ENCODE peak calls at places on chromosomes 3 and 15, in seven cellular contexts. O is CD8-positive, alpha-beta T cell; P is WERI-Rb-1; N is GM23338; G is ascending aorta; D is mammary epithelial cell; W is OCI-LY7. U is an unnamed sample.

GRCh38 chr15:89971592-89971997 is 29.5 kb upstream of the ZNF710 start:
- DNase-seq in D (peak), P (peak), G (no peak), N (peak), O (peak), W (peak), U (peak)

GRCh38 chr15:25947336-25948080 is 84.4 kb upstream of the ATP10A start:
- DNase-seq in G (no peak), O (no peak), P (peak), N (peak), W (peak), D (no peak), U (no peak)

GRCh38 chr3:20310629-20311028 is 124.6 kb upstream of the SGO1 start:
- DNase-seq in D (no peak), N (no peak), W (no peak), O (no peak), P (no peak), G (peak), U (no peak)

GRCh38 chr3:156788846-156789245 is 37.3 kb upstream of the LEKR1 start:
- DNase-seq in D (no peak), O (no peak), P (no peak), W (no peak), N (no peak), G (no peak), U (no peak)

GRCh38 chr3:11575964-11576363 is 67.8 kb downstream of the VGLL4 start:
- DNase-seq in D (no peak), W (no peak), O (no peak), P (no peak), G (no peak), N (no peak), U (no peak)

GRCh38 chr3:107367353-107367752 is 9.9 kb upstream of the CCDC54 start:
- DNase-seq in P (no peak), N (peak), O (no peak), G (no peak), W (peak), D (peak), U (peak)

GRCh38 chr3:49712631-49713317 is 6.7 kb downstream of the AMIGO3 start:
- DNase-seq in W (no peak), O (no peak), D (no peak), N (peak), P (no peak), G (no peak), U (no peak)

GRCh38 chr3:18444597-18445420 is 19.7 kb upstream of the SATB1 start:
- DNase-seq in W (peak), D (peak), P (peak), N (peak), O (peak), G (peak), U (peak)

GRCh38 chr3:190175490-190175889 is 54.8 kb upstream of the P3H2 start:
- DNase-seq in G (no peak), D (peak), N (no peak), P (no peak), W (no peak), O (no peak), U (peak)

GRCh38 chr3:142417302-142417701 is 30.5 kb downstream of the XRN1 start:
- DNase-seq in G (no peak), P (no peak), O (no peak), W (no peak), D (no peak), N (no peak), U (no peak)

GRCh38 chr15:35736150-35736549 is 190.2 kb upstream of the DPH6 start:
- DNase-seq in D (no peak), O (no peak), P (no peak), W (no peak), G (no peak), N (no peak), U (peak)

GRCh38 chr3:53194218-53195065 is 33.4 kb downstream of the PRKCD start:
- DNase-seq in D (no peak), W (no peak), N (peak), P (no peak), O (no peak), G (peak), U (peak)

GRCh38 chr15:89822951-89823701 is 8.5 kb upstream of the ANPEP start:
- DNase-seq in O (no peak), G (no peak), N (no peak), P (no peak), D (peak), W (no peak), U (peak)

GRCh38 chr15:65286069-65286703 is 497 bp downstream of the PARP16 start:
- DNase-seq in G (peak), P (no peak), O (no peak), D (peak), W (peak), N (peak), U (peak)

GRCh38 chr15:48447657-48448056 is 116.4 kb downstream of the DUT start:
- DNase-seq in W (no peak), O (no peak), N (no peak), P (no peak), D (peak), G (no peak), U (peak)

GRCh38 chr3:172135185-172135584 is 95.8 kb downstream of the FNDC3B start:
- DNase-seq in W (no peak), P (no peak), N (no peak), G (no peak), D (no peak), O (no peak), U (no peak)

GRCh38 chr3:197354195-197355059 is 56.0 kb upstream of the DLG1 start:
- DNase-seq in N (no peak), W (peak), P (peak), O (no peak), D (no peak), G (no peak), U (no peak)

GRCh38 chr3:13229291-13229949 is 156.2 kb upstream of the IQSEC1 start:
- DNase-seq in D (peak), P (peak), O (no peak), N (peak), W (peak), G (no peak), U (peak)

GRCh38 chr3:117523407-117523806 is 813.8 kb downstream of the TUSC7 start:
- DNase-seq in O (no peak), P (no peak), W (no peak), G (no peak), N (peak), D (no peak), U (no peak)

GRCh38 chr3:160099855-160100254 is 111.2 kb downstream of the IL12A start:
- DNase-seq in W (no peak), P (no peak), N (no peak), D (no peak), G (no peak), O (no peak), U (no peak)

GRCh38 chr3:23253214-23253613 is 50.1 kb downstream of the UBE2E2 start:
- DNase-seq in W (no peak), D (peak), P (no peak), O (no peak), N (no peak), G (no peak), U (no peak)

GRCh38 chr3:83601704-83602103 is 1357.1 kb upstream of the CADM2 start:
- DNase-seq in N (no peak), O (no peak), D (no peak), P (no peak), G (no peak), W (no peak), U (no peak)

GRCh38 chr15:59224474-59224873 is 17.8 kb downstream of the LDHAL6B start:
- DNase-seq in W (no peak), O (no peak), N (no peak), G (no peak), P (no peak), D (no peak), U (no peak)

GRCh38 chr3:184037816-184038215 is 6.3 kb downstream of the HTR3D start:
- DNase-seq in P (no peak), W (no peak), O (no peak), N (peak), G (no peak), D (no peak), U (no peak)

GRCh38 chr3:77071806-77072205 is 31.9 kb downstream of the ROBO2 start:
- DNase-seq in P (no peak), G (no peak), D (no peak), W (no peak), O (no peak), N (peak), U (no peak)

GRCh38 chr3:171801738-171802600 is 8.3 kb downstream of the PLD1 start:
- DNase-seq in G (no peak), O (no peak), W (no peak), P (no peak), D (peak), N (no peak), U (peak)

DNA sequence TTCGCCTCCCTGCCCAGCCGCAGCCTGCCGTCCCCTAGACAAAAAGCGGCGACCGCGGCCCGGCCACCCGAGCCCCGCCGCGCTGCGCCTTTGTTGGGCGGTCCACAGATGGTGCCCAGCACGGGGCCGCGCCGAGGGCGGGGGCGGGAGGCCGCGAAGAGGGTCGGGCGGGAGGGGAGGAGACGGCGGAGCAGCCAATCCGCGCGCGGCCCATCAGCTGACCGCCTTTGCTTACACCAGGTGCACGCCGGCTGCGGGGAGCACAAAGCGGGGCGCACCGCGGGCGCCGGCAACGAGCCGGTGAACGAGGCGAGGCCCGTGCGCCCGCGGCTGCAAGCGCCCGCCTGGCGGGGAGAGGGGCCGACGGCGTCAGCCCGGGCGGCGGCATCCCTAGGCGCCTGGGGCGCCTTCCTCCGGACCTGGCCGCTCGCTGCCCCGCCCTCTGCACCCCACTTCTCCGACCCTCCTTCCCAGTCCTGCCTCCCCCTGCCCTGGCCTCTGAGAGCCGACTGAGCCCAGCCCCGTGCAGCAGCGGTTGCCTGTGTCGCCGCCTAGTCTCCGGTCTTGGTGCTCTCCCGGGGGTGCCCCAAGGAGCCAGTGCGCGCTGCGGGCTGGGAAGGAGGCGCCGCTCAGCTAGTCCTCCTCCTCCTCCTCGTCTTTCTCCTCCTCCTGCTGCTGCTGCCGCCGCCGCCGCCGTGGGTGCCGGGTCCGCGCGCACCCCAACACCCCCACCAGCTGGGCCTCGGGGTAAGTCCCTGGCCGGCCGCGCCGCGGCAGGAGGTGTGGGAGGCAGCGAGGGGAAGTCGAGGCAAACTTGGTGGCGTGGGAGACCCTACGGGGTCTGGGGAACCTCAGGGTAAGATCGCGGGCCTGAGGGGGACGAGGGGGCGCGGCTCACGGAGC is at the start of gene LRRN1:
- DNase-seq in W (no peak), N (peak), G (peak), D (peak), O (peak), P (peak), U (peak)
- TF ChIP-seq CTCF in W (no peak), N (no peak), G (no peak), D (no peak), O (no peak), P (no peak), U (no peak)

DNA sequence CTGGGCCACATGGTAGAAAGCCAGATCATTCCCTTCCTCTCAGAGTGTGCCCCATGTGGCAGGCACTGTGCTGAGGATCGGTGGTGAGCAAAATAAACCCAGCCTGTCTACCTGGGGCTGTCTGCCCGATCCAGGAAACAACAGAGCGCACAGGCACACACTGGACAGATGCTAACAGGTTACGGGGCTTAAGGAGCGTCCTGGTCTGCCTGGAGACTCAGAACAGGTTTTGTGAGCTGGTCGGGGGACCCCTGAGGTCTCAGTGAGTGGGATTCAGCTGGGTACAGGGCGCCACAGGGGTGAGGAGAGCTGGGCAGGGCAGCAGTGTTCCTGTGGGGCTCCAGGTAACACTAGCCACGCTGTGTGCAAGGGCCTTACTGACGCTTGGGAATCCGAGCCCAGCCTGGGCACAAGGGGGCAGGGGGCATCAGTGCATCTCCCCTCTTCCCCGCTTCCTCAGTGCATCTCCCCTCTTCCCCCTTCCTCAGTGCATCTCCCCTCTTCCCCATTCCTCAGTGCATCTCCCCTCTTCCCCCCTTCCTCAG is 136.3 kb downstream of the DNAJB8 start:
- DNase-seq in W (no peak), N (no peak), O (no peak), D (no peak), P (no peak), G (peak), U (no peak)
- TF ChIP-seq CTCF in W (no peak), N (no peak), O (no peak), D (no peak), P (no peak), G (no peak), U (no peak)

GRCh38 chr3:65749066-65749465 is 289.7 kb downstream of the MAGI1 start:
- DNase-seq in G (no peak), D (peak), P (no peak), W (no peak), N (no peak), O (no peak), U (no peak)

GRCh38 chr3:65746848-65747247 is 291.9 kb downstream of the MAGI1 start:
- DNase-seq in D (no peak), O (no peak), G (no peak), N (no peak), W (no peak), P (no peak), U (no peak)

GRCh38 chr3:65748326-65748725 is 290.4 kb downstream of the MAGI1 start:
- DNase-seq in W (no peak), D (no peak), P (no peak), N (no peak), O (no peak), G (no peak), U (no peak)

GRCh38 chr3:65752636-65753035 is 286.1 kb downstream of the MAGI1 start:
- DNase-seq in G (no peak), P (no peak), N (no peak), W (no peak), O (no peak), D (no peak), U (no peak)

DNA sequence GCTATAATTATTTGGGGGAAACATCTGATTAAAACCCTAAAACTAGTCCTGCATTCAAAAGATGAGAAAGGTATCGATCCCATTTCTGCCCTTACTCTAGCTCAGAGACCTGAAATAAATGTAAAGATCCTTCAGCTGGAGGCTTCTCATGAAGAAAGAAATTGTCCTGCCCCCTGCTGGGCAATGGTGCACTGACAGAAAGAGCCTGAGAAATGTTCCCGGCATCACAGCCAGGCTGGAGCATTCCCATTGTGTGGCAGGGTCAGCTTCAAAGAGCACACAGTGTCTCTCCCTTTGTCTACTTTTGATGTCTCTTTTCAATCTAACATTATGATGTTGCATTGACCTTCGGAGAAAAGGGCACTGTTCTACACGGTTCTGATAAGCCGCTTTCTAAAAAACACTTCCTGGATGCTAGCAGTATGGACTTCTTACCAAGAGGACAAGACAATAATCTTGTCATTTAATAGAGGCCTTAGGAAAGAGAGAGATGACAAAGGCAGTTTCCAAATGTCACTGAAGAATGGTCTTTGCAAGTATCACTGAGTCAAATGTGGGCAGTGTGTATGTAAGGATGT is 287.5 kb downstream of the MAGI1 start:
- DNase-seq in O (no peak), G (no peak), N (peak), W (peak), P (peak), D (peak), U (peak)
- TF ChIP-seq CTCF in O (no peak), G (peak), N (peak), W (peak), P (peak), D (peak), U (peak)

DNA sequence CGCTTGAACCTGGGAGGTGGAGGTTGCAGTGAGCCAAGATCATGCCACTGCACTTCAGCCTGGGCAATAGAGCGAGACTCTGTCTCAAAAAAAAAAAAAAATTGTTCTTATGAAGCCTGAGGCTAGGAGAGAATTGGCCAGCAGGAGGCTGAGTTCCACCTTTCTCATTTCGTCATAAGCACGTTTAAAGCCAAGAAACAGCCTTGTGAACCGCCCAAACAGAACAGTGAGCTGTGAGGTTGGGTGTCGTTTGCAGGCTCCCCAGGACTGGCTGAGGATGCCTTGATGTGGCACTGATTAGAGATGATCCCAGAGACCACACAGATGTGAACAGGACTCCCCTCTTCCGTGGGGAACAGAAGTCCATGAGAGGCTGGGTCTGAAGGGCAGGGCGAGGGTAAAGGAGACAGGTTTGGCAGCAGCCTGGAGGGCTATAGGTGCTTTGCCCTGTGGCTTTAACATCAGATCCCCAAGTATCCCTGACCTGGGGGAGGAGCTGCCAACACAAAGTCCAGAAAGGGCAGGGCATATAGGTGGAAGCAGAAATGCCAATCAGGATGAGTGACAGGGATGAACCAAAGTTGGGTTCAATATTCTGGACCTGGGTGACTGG is 52.9 kb downstream of the CLEC3B start:
- DNase-seq in D (peak), O (no peak), W (no peak), G (no peak), N (peak), P (no peak), U (peak)
- TF ChIP-seq CTCF in D (peak), O (no peak), W (no peak), G (no peak), N (peak), P (peak), U (peak)

DNA sequence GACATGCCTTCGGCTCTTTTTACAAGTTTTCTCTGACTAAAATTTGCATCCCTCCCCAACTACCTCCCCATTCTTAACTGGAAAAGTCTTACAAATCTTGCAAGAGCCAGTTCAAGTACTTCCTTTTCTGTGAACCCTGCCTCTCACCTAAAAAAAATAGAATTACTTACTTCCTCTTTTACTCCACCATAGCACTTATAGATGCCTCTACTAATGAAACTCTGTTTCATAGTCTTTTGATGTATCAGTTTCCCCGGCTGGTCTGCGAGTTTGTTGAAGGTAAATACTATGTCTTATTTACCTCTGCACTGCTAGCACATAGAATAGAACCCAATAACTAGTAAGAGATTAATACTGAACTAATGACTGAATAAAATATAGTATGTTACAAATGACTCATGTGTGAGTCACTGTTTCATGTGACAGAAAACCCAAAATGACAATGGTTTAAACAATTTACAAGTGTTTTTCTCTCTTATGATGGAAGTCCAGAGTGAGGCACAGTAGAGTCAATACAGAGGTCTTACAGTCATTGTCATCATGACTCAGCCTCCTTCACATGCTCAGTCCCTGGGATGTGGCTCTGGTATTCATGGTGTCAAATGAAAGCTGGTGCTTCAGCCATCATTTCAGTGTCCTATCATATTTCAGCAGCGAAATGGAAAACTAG is 393.5 kb downstream of the RSL24D1 start:
- DNase-seq in N (no peak), P (no peak), W (peak), O (no peak), G (no peak), D (peak), U (peak)
- TF ChIP-seq CTCF in N (no peak), P (no peak), W (no peak), O (no peak), G (no peak), D (no peak), U (no peak)

DNA sequence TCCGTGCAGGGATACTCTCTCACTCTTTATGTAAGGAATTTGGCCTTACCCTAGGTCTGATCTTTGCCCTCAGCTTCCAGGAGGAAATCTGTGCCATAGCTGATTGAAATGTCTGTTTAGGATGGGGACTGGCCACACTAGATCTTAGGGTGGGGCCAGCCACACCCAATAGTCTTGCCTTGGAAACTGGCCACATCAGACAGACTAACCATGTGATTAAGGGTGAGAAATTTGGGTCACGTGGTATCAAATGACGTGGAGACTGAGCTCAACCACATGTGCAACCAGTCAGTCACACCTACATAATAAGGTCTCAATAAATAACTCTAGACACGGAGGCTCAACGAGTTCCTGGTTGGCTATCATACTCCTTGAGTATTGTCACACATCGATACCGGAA is 113.5 kb downstream of the CNTN3 start:
- DNase-seq in P (no peak), D (no peak), N (no peak), O (no peak), G (no peak), W (no peak), U (no peak)
- TF ChIP-seq CTCF in P (no peak), D (no peak), N (no peak), O (no peak), G (no peak), W (no peak), U (no peak)

GRCh38 chr15:39022532-39023305 is 458.1 kb upstream of the RASGRP1 start:
- DNase-seq in W (no peak), G (no peak), D (no peak), P (no peak), N (no peak), O (no peak), U (no peak)
- TF ChIP-seq CTCF in W (no peak), G (no peak), D (no peak), P (no peak), N (no peak), O (no peak), U (no peak)

GRCh38 chr15:31145271-31145911 is 43.9 kb upstream of the TRPM1 start:
- DNase-seq in N (no peak), D (peak), G (no peak), W (no peak), P (no peak), O (no peak), U (peak)
- TF ChIP-seq CTCF in N (peak), D (peak), G (no peak), W (peak), P (no peak), O (no peak), U (no peak)

U was measured in MCF 10A.